ENCODE peak calls at places on chromosomes 5 and 9, in four cellular contexts. One of them, this sample, is unnamed.

GRCh38 chr5:164000819-164001218 is 495.4 kb downstream of the MAT2B start:
- DNase-seq in dermis blood vessel endothelial cell: no peak
- DNase-seq in gastrocnemius medialis: no peak
- DNase-seq in NCI-H1417 treated with DMSO at 0.1 percent for 48 hours: no peak
- DNase-seq in this sample: no peak

GRCh38 chr5:135215617-135215995 is 181.6 kb upstream of the PITX1 start:
- DNase-seq in NCI-H1417 treated with DMSO at 0.1 percent for 48 hours: no peak
- DNase-seq in dermis blood vessel endothelial cell: no peak
- DNase-seq in gastrocnemius medialis: no peak
- DNase-seq in this sample: peak

GRCh38 chr5:167678457-167678856 is 613.0 kb upstream of the WWC1 start:
- DNase-seq in gastrocnemius medialis: no peak
- DNase-seq in dermis blood vessel endothelial cell: no peak
- DNase-seq in NCI-H1417 treated with DMSO at 0.1 percent for 48 hours: no peak
- DNase-seq in this sample: no peak

GRCh38 chr5:138180183-138180782 is 1.4 kb downstream of the KIF20A start:
- DNase-seq in dermis blood vessel endothelial cell: peak
- DNase-seq in gastrocnemius medialis: no peak
- DNase-seq in NCI-H1417 treated with DMSO at 0.1 percent for 48 hours: peak
- DNase-seq in this sample: no peak

GRCh38 chr5:149417714-149418368 is 38.7 kb upstream of the IL17B start:
- DNase-seq in NCI-H1417 treated with DMSO at 0.1 percent for 48 hours: no peak
- DNase-seq in gastrocnemius medialis: no peak
- DNase-seq in dermis blood vessel endothelial cell: no peak
- DNase-seq in this sample: no peak

GRCh38 chr9:20373263-20373662 is 249.0 kb downstream of the MLLT3 start:
- DNase-seq in dermis blood vessel endothelial cell: no peak
- DNase-seq in NCI-H1417 treated with DMSO at 0.1 percent for 48 hours: no peak
- DNase-seq in gastrocnemius medialis: no peak
- DNase-seq in this sample: no peak

GRCh38 chr5:132274050-132274869 is 16.8 kb downstream of the PDLIM4 start:
- DNase-seq in dermis blood vessel endothelial cell: no peak
- DNase-seq in NCI-H1417 treated with DMSO at 0.1 percent for 48 hours: no peak
- DNase-seq in gastrocnemius medialis: no peak
- DNase-seq in this sample: no peak

GRCh38 chr5:32951003-32951402 is 239.9 kb downstream of the NPR3 start:
- DNase-seq in dermis blood vessel endothelial cell: no peak
- DNase-seq in gastrocnemius medialis: no peak
- DNase-seq in NCI-H1417 treated with DMSO at 0.1 percent for 48 hours: no peak
- DNase-seq in this sample: no peak

GRCh38 chr5:135829681-135830383 is 4.6 kb upstream of the SLC25A48 start:
- DNase-seq in gastrocnemius medialis: peak
- DNase-seq in NCI-H1417 treated with DMSO at 0.1 percent for 48 hours: no peak
- DNase-seq in dermis blood vessel endothelial cell: peak
- DNase-seq in this sample: peak

GRCh38 chr5:72194846-72195245 is 87.6 kb downstream of the MAP1B start:
- DNase-seq in NCI-H1417 treated with DMSO at 0.1 percent for 48 hours: no peak
- DNase-seq in dermis blood vessel endothelial cell: no peak
- DNase-seq in gastrocnemius medialis: no peak
- DNase-seq in this sample: no peak

GRCh38 chr9:37229455-37229854 is 109.1 kb downstream of the ZCCHC7 start:
- DNase-seq in NCI-H1417 treated with DMSO at 0.1 percent for 48 hours: no peak
- DNase-seq in dermis blood vessel endothelial cell: no peak
- DNase-seq in gastrocnemius medialis: no peak
- DNase-seq in this sample: no peak

GRCh38 chr5:36298546-36298945 is 3.2 kb downstream of the RANBP3L start:
- DNase-seq in dermis blood vessel endothelial cell: no peak
- DNase-seq in NCI-H1417 treated with DMSO at 0.1 percent for 48 hours: no peak
- DNase-seq in gastrocnemius medialis: no peak
- DNase-seq in this sample: no peak

GRCh38 chr5:35815089-35815936 is 41.4 kb upstream of the IL7R start:
- DNase-seq in NCI-H1417 treated with DMSO at 0.1 percent for 48 hours: peak
- DNase-seq in dermis blood vessel endothelial cell: peak
- DNase-seq in gastrocnemius medialis: no peak
- DNase-seq in this sample: no peak

GRCh38 chr5:3564827-3565560 is 30.6 kb upstream of the IRX1 start:
- DNase-seq in gastrocnemius medialis: no peak
- DNase-seq in NCI-H1417 treated with DMSO at 0.1 percent for 48 hours: no peak
- DNase-seq in dermis blood vessel endothelial cell: no peak
- DNase-seq in this sample: no peak

GRCh38 chr9:36053971-36054370 is 17.3 kb downstream of the RECK start:
- DNase-seq in gastrocnemius medialis: no peak
- DNase-seq in NCI-H1417 treated with DMSO at 0.1 percent for 48 hours: no peak
- DNase-seq in dermis blood vessel endothelial cell: peak
- DNase-seq in this sample: no peak

GRCh38 chr5:131186561-131187256 is 16.0 kb downstream of the LYRM7 start:
- DNase-seq in gastrocnemius medialis: no peak
- DNase-seq in NCI-H1417 treated with DMSO at 0.1 percent for 48 hours: no peak
- DNase-seq in dermis blood vessel endothelial cell: no peak
- DNase-seq in this sample: no peak

GRCh38 chr9:85443190-85443598 is 298.6 kb downstream of the AGTPBP1 start:
- DNase-seq in gastrocnemius medialis: no peak
- DNase-seq in NCI-H1417 treated with DMSO at 0.1 percent for 48 hours: no peak
- DNase-seq in dermis blood vessel endothelial cell: no peak
- DNase-seq in this sample: no peak

GRCh38 chr9:89497181-89497963 is 541 bp downstream of the SEMA4D start:
- DNase-seq in NCI-H1417 treated with DMSO at 0.1 percent for 48 hours: no peak
- DNase-seq in dermis blood vessel endothelial cell: peak
- DNase-seq in gastrocnemius medialis: peak
- DNase-seq in this sample: no peak

GRCh38 chr5:14900661-14901461 is 29.3 kb upstream of the ANKH start:
- DNase-seq in dermis blood vessel endothelial cell: peak
- DNase-seq in NCI-H1417 treated with DMSO at 0.1 percent for 48 hours: no peak
- DNase-seq in gastrocnemius medialis: peak
- DNase-seq in this sample: peak

GRCh38 chr5:83306572-83307241 is 164.8 kb upstream of the VCAN start:
- DNase-seq in dermis blood vessel endothelial cell: peak
- DNase-seq in NCI-H1417 treated with DMSO at 0.1 percent for 48 hours: no peak
- DNase-seq in gastrocnemius medialis: peak
- DNase-seq in this sample: peak

GRCh38 chr5:177195307-177195952 is 61.9 kb downstream of the NSD1 start:
- DNase-seq in dermis blood vessel endothelial cell: peak
- DNase-seq in gastrocnemius medialis: no peak
- DNase-seq in NCI-H1417 treated with DMSO at 0.1 percent for 48 hours: no peak
- DNase-seq in this sample: no peak

GRCh38 chr5:156174225-156174624 is 152.7 kb upstream of the SGCD start:
- DNase-seq in gastrocnemius medialis: peak
- DNase-seq in NCI-H1417 treated with DMSO at 0.1 percent for 48 hours: no peak
- DNase-seq in dermis blood vessel endothelial cell: no peak
- DNase-seq in this sample: no peak

GRCh38 chr5:431001-431710 is 11.8 kb upstream of the EXOC3 start:
- DNase-seq in dermis blood vessel endothelial cell: peak
- DNase-seq in gastrocnemius medialis: no peak
- DNase-seq in NCI-H1417 treated with DMSO at 0.1 percent for 48 hours: no peak
- DNase-seq in this sample: no peak